ENCODE peak calls at places on chromosomes 7 and 10, in seven cellular contexts. One of them, this sample, is unnamed.

GRCh38 chr10:5484205-5484604 is 15.2 kb downstream of the CALML5 start:
- DNase-seq in transverse colon: no peak
- DNase-seq in prostate gland: no peak
- DNase-seq in A549: no peak
- DNase-seq in IMR-90: peak
- DNase-seq in Peyer's patch: no peak
- DNase-seq in esophagus squamous epithelium: no peak
- DNase-seq in this sample: no peak

GRCh38 chr10:87551324-87551723 is 46.6 kb downstream of the MINPP1 start:
- DNase-seq in esophagus squamous epithelium: no peak
- DNase-seq in A549: no peak
- DNase-seq in IMR-90: no peak
- DNase-seq in transverse colon: no peak
- DNase-seq in Peyer's patch: no peak
- DNase-seq in prostate gland: no peak
- DNase-seq in this sample: no peak

GRCh38 chr7:16999541-17000266 is 117.9 kb upstream of the AGR3 start:
- DNase-seq in IMR-90: no peak
- DNase-seq in prostate gland: no peak
- DNase-seq in esophagus squamous epithelium: no peak
- DNase-seq in Peyer's patch: no peak
- DNase-seq in A549: no peak
- DNase-seq in transverse colon: no peak
- DNase-seq in this sample: no peak

GRCh38 chr10:110864662-110865140 is 7.0 kb upstream of the PDCD4 start:
- DNase-seq in IMR-90: no peak
- DNase-seq in Peyer's patch: peak
- DNase-seq in esophagus squamous epithelium: no peak
- DNase-seq in prostate gland: no peak
- DNase-seq in transverse colon: no peak
- DNase-seq in A549: no peak
- DNase-seq in this sample: no peak

GRCh38 chr7:83677180-83677866 is 28.4 kb upstream of the SEMA3E start:
- DNase-seq in Peyer's patch: no peak
- DNase-seq in prostate gland: no peak
- DNase-seq in transverse colon: no peak
- DNase-seq in esophagus squamous epithelium: no peak
- DNase-seq in A549: peak
- DNase-seq in IMR-90: peak
- DNase-seq in this sample: no peak

GRCh38 chr10:97542169-97543024 is 30.2 kb upstream of the ANKRD2 start:
- DNase-seq in prostate gland: peak
- DNase-seq in Peyer's patch: peak
- DNase-seq in IMR-90: peak
- DNase-seq in A549: peak
- DNase-seq in esophagus squamous epithelium: peak
- DNase-seq in transverse colon: peak
- DNase-seq in this sample: peak

GRCh38 chr7:13829914-13830603 is 159.4 kb downstream of the ETV1 start:
- DNase-seq in A549: no peak
- DNase-seq in transverse colon: no peak
- DNase-seq in esophagus squamous epithelium: no peak
- DNase-seq in IMR-90: peak
- DNase-seq in Peyer's patch: no peak
- DNase-seq in prostate gland: no peak
- DNase-seq in this sample: no peak

GRCh38 chr10:775245-776075 is 86.0 kb upstream of the DIP2C start:
- DNase-seq in esophagus squamous epithelium: no peak
- DNase-seq in prostate gland: no peak
- DNase-seq in transverse colon: no peak
- DNase-seq in Peyer's patch: no peak
- DNase-seq in IMR-90: peak
- DNase-seq in A549: no peak
- DNase-seq in this sample: no peak

GRCh38 chr7:55365103-55365679 is at the start of gene LANCL2:
- DNase-seq in Peyer's patch: peak
- DNase-seq in esophagus squamous epithelium: no peak
- DNase-seq in IMR-90: peak
- DNase-seq in A549: peak
- DNase-seq in prostate gland: peak
- DNase-seq in transverse colon: peak
- DNase-seq in this sample: peak

GRCh38 chr10:73584737-73585136 is 6.4 kb downstream of the USP54 start:
- DNase-seq in IMR-90: peak
- DNase-seq in A549: no peak
- DNase-seq in Peyer's patch: no peak
- DNase-seq in esophagus squamous epithelium: no peak
- DNase-seq in transverse colon: no peak
- DNase-seq in prostate gland: no peak
- DNase-seq in this sample: no peak

GRCh38 chr10:106181491-106181890 is 983.0 kb downstream of the SORCS1 start:
- DNase-seq in Peyer's patch: no peak
- DNase-seq in prostate gland: no peak
- DNase-seq in IMR-90: peak
- DNase-seq in transverse colon: no peak
- DNase-seq in A549: no peak
- DNase-seq in esophagus squamous epithelium: no peak
- DNase-seq in this sample: no peak

GRCh38 chr7:152602962-152603361 is 73.0 kb downstream of the XRCC2 start:
- DNase-seq in prostate gland: no peak
- DNase-seq in esophagus squamous epithelium: no peak
- DNase-seq in transverse colon: no peak
- DNase-seq in A549: no peak
- DNase-seq in IMR-90: peak
- DNase-seq in Peyer's patch: no peak
- DNase-seq in this sample: no peak

GRCh38 chr7:29005829-29006228 is 47.7 kb upstream of the TRIL start:
- DNase-seq in transverse colon: no peak
- DNase-seq in Peyer's patch: no peak
- DNase-seq in IMR-90: peak
- DNase-seq in prostate gland: no peak
- DNase-seq in esophagus squamous epithelium: no peak
- DNase-seq in A549: no peak
- DNase-seq in this sample: no peak

GRCh38 chr7:152587366-152587765 is 88.6 kb downstream of the XRCC2 start:
- DNase-seq in IMR-90: no peak
- DNase-seq in A549: no peak
- DNase-seq in esophagus squamous epithelium: no peak
- DNase-seq in prostate gland: no peak
- DNase-seq in Peyer's patch: no peak
- DNase-seq in transverse colon: no peak
- DNase-seq in this sample: no peak

GRCh38 chr7:139949629-139950028 is 113.1 kb downstream of the PARP12 start:
- DNase-seq in prostate gland: no peak
- DNase-seq in A549: no peak
- DNase-seq in transverse colon: no peak
- DNase-seq in Peyer's patch: no peak
- DNase-seq in IMR-90: peak
- DNase-seq in esophagus squamous epithelium: no peak
- DNase-seq in this sample: no peak

GRCh38 chr7:134197342-134197741 is 70.2 kb downstream of the LRGUK start:
- DNase-seq in prostate gland: no peak
- DNase-seq in IMR-90: no peak
- DNase-seq in Peyer's patch: no peak
- DNase-seq in A549: no peak
- DNase-seq in transverse colon: no peak
- DNase-seq in esophagus squamous epithelium: no peak
- DNase-seq in this sample: no peak

GRCh38 chr10:77188000-77188395 is 449.6 kb downstream of the KCNMA1 start:
- DNase-seq in esophagus squamous epithelium: no peak
- DNase-seq in Peyer's patch: no peak
- DNase-seq in prostate gland: no peak
- DNase-seq in A549: no peak
- DNase-seq in transverse colon: no peak
- DNase-seq in IMR-90: no peak
- DNase-seq in this sample: no peak

GRCh38 chr10:129877773-129878371 is 86.2 kb downstream of the EBF3 start:
- DNase-seq in transverse colon: no peak
- DNase-seq in A549: no peak
- DNase-seq in esophagus squamous epithelium: no peak
- DNase-seq in prostate gland: no peak
- DNase-seq in IMR-90: no peak
- DNase-seq in Peyer's patch: no peak
- DNase-seq in this sample: no peak

GRCh38 chr10:6649903-6650302 is 69.8 kb upstream of the PRKCQ start:
- DNase-seq in IMR-90: no peak
- DNase-seq in A549: no peak
- DNase-seq in prostate gland: no peak
- DNase-seq in esophagus squamous epithelium: no peak
- DNase-seq in transverse colon: no peak
- DNase-seq in Peyer's patch: no peak
- DNase-seq in this sample: no peak

GRCh38 chr10:120396228-120396627 is 60.8 kb upstream of the PLPP4 start:
- DNase-seq in Peyer's patch: no peak
- DNase-seq in A549: no peak
- DNase-seq in IMR-90: no peak
- DNase-seq in prostate gland: no peak
- DNase-seq in transverse colon: no peak
- DNase-seq in esophagus squamous epithelium: no peak
- DNase-seq in this sample: no peak

GRCh38 chr10:69239816-69240434 is 19.8 kb downstream of the HKDC1 start:
- DNase-seq in esophagus squamous epithelium: no peak
- DNase-seq in IMR-90: no peak
- DNase-seq in transverse colon: no peak
- DNase-seq in A549: no peak
- DNase-seq in Peyer's patch: no peak
- DNase-seq in prostate gland: no peak
- DNase-seq in this sample: no peak

GRCh38 chr7:105002-105401 is 87.4 kb upstream of the FAM20C start:
- DNase-seq in esophagus squamous epithelium: no peak
- DNase-seq in A549: no peak
- DNase-seq in transverse colon: no peak
- DNase-seq in IMR-90: no peak
- DNase-seq in Peyer's patch: no peak
- DNase-seq in prostate gland: no peak
- DNase-seq in this sample: no peak

GRCh38 chr7:107907-108306 is 84.5 kb upstream of the FAM20C start:
- DNase-seq in A549: no peak
- DNase-seq in transverse colon: no peak
- DNase-seq in esophagus squamous epithelium: no peak
- DNase-seq in prostate gland: no peak
- DNase-seq in IMR-90: no peak
- DNase-seq in Peyer's patch: no peak
- DNase-seq in this sample: no peak

GRCh38 chr7:109094-109493 is 83.3 kb upstream of the FAM20C start:
- DNase-seq in transverse colon: no peak
- DNase-seq in A549: no peak
- DNase-seq in Peyer's patch: no peak
- DNase-seq in prostate gland: no peak
- DNase-seq in esophagus squamous epithelium: no peak
- DNase-seq in IMR-90: no peak
- DNase-seq in this sample: no peak

GRCh38 chr7:109793-110556 is 82.4 kb upstream of the FAM20C start:
- DNase-seq in Peyer's patch: no peak
- DNase-seq in IMR-90: no peak
- DNase-seq in A549: no peak
- DNase-seq in transverse colon: no peak
- DNase-seq in prostate gland: no peak
- DNase-seq in esophagus squamous epithelium: no peak
- DNase-seq in this sample: no peak

DNA sequence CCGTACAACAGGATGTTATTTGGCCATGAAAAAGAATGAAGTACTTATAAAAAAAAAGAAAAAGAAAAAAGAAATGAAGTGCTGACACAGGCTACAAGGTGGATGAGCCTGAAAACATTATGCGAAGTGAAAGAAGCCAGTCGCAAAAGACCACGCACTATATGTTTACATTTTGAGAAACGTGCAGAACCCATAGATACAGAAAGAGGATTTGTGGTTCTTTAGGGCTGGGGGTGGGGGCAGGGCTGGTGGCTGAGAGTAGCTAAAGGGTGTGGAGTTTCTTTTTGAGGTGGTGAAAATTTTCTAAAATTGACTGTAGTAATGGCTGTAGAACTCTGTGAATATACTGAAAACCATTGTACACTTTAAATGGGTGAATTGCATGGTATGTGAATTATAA is 86.0 kb upstream of the FAM20C start:
- DNase-seq in prostate gland: no peak
- DNase-seq in A549: no peak
- DNase-seq in transverse colon: no peak
- DNase-seq in esophagus squamous epithelium: no peak
- DNase-seq in IMR-90: no peak
- DNase-seq in Peyer's patch: no peak
- DNase-seq in this sample: no peak
- H3K27ac ChIP-seq in prostate gland: no peak
- H3K27ac ChIP-seq in A549: no peak
- H3K27ac ChIP-seq in transverse colon: no peak
- H3K27ac ChIP-seq in esophagus squamous epithelium: no peak
- H3K27ac ChIP-seq in IMR-90: no peak
- H3K27ac ChIP-seq in Peyer's patch: no peak
- H3K27ac ChIP-seq in this sample: no peak

GRCh38 chr7:99396914-99397631 is 11.3 kb downstream of the PDAP1 start:
- DNase-seq in transverse colon: no peak
- DNase-seq in prostate gland: no peak
- DNase-seq in esophagus squamous epithelium: no peak
- DNase-seq in Peyer's patch: no peak
- DNase-seq in A549: no peak
- DNase-seq in IMR-90: no peak
- DNase-seq in this sample: no peak
- TF ChIP-seq POLR2A in transverse colon: no peak
- TF ChIP-seq POLR2A in prostate gland: no peak
- TF ChIP-seq POLR2A in esophagus squamous epithelium: no peak
- TF ChIP-seq POLR2A in Peyer's patch: no peak
- TF ChIP-seq POLR2A in A549: no peak
- TF ChIP-seq POLR2A in IMR-90: no peak
- TF ChIP-seq POLR2A in this sample: no peak

GRCh38 chr10:16856092-16856491 is 38.9 kb upstream of the RSU1 start:
- DNase-seq in IMR-90: no peak
- DNase-seq in esophagus squamous epithelium: no peak
- DNase-seq in transverse colon: no peak
- DNase-seq in prostate gland: no peak
- DNase-seq in Peyer's patch: no peak
- DNase-seq in A549: no peak
- DNase-seq in this sample: no peak

GRCh38 chr10:16856567-16856966 is 39.3 kb upstream of the RSU1 start:
- DNase-seq in A549: no peak
- DNase-seq in transverse colon: no peak
- DNase-seq in IMR-90: no peak
- DNase-seq in prostate gland: no peak
- DNase-seq in esophagus squamous epithelium: no peak
- DNase-seq in Peyer's patch: no peak
- DNase-seq in this sample: no peak

GRCh38 chr10:16853809-16854208 is 36.6 kb upstream of the RSU1 start:
- DNase-seq in transverse colon: no peak
- DNase-seq in esophagus squamous epithelium: no peak
- DNase-seq in prostate gland: no peak
- DNase-seq in A549: no peak
- DNase-seq in Peyer's patch: no peak
- DNase-seq in IMR-90: no peak
- DNase-seq in this sample: no peak

GRCh38 chr10:16854623-16855022 is 37.4 kb upstream of the RSU1 start:
- DNase-seq in Peyer's patch: peak
- DNase-seq in prostate gland: no peak
- DNase-seq in transverse colon: no peak
- DNase-seq in IMR-90: no peak
- DNase-seq in A549: no peak
- DNase-seq in esophagus squamous epithelium: no peak
- DNase-seq in this sample: no peak

GRCh38 chr10:16853201-16853600 is 36.0 kb upstream of the RSU1 start:
- DNase-seq in IMR-90: peak
- DNase-seq in A549: no peak
- DNase-seq in prostate gland: no peak
- DNase-seq in esophagus squamous epithelium: no peak
- DNase-seq in Peyer's patch: no peak
- DNase-seq in transverse colon: no peak
- DNase-seq in this sample: no peak
- H3K27ac ChIP-seq in IMR-90: no peak
- H3K27ac ChIP-seq in A549: no peak
- H3K27ac ChIP-seq in prostate gland: no peak
- H3K27ac ChIP-seq in esophagus squamous epithelium: no peak
- H3K27ac ChIP-seq in Peyer's patch: no peak
- H3K27ac ChIP-seq in transverse colon: no peak
- H3K27ac ChIP-seq in this sample: no peak

GRCh38 chr7:957418-958220 is 3.1 kb upstream of the ADAP1 start:
- DNase-seq in esophagus squamous epithelium: no peak
- DNase-seq in Peyer's patch: peak
- DNase-seq in IMR-90: no peak
- DNase-seq in A549: no peak
- DNase-seq in prostate gland: no peak
- DNase-seq in transverse colon: peak
- DNase-seq in this sample: peak
- TF ChIP-seq POLR2A in esophagus squamous epithelium: no peak
- TF ChIP-seq POLR2A in Peyer's patch: no peak
- TF ChIP-seq POLR2A in IMR-90: no peak
- TF ChIP-seq POLR2A in A549: no peak
- TF ChIP-seq POLR2A in prostate gland: no peak
- TF ChIP-seq POLR2A in transverse colon: no peak
- TF ChIP-seq POLR2A in this sample: no peak